ENCODE peak calls at places on chromosomes 16 and 17, in four cellular contexts. M is K562, D is GM12878, X is HepG2. L is an unnamed sample.
A peak's percentile ranks its signal among the peaks of the same experiment; 100 is the strongest.

GRCh38 chr17:56681561-56682266 is 88.2 kb downstream of the NOG start:
- DNase-seq in M (no peak), D (no peak), X (no peak), L (no peak)

GRCh38 chr16:17053536-17054160 is 417.1 kb downstream of the XYLT1 start:
- DNase-seq in M (no peak), D (no peak), X (no peak), L (no peak)

GRCh38 chr16:64455275-64455674 is 666.6 kb downstream of the CDH11 start:
- DNase-seq in M (no peak), D (no peak), X (no peak), L (no peak)

GRCh38 chr17:4591529-4591928 is 7.2 kb downstream of the SMTNL2 start:
- DNase-seq in M (no peak), D (no peak), X (no peak), L (peak; percentile 46)

GRCh38 chr16:78133919-78134318 is 34.5 kb downstream of the WWOX start:
- DNase-seq in M (no peak), D (no peak), X (peak; percentile 87), L (no peak)

GRCh38 chr16:12439443-12440232 is 364.0 kb downstream of the CPPED1 start:
- DNase-seq in M (no peak), D (no peak), X (no peak), L (no peak)

GRCh38 chr17:66272699-66273390 is 29.6 kb upstream of the PRKCA start:
- DNase-seq in M (peak; percentile 46), D (no peak), X (no peak), L (peak; percentile 77)

GRCh38 chr16:8720080-8720966 is 45.9 kb downstream of the ABAT start:
- DNase-seq in M (no peak), D (no peak), X (peak; percentile 85), L (no peak)

GRCh38 chr17:37732313-37732712 is 12.5 kb downstream of the HNF1B start:
- DNase-seq in M (no peak), D (no peak), X (peak; percentile 46), L (no peak)

DNA sequence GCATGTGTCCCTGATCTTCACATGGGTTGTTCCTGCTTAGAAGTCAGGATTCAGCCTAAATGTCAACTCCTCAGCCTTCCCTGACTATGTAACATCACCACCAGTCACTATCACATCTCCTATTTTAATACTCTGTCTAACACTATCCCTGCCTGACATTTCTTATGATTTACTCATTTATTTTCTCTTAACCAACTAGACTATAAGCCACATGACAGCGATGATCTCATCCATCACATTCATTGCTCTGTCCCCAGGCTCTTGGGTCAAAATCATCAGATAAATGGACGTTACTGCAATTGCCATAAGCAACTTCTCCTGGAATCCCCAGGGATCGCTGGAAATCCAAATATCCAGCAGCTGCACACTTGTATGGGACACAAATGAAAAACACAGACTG is 15.7 kb downstream of the CDRT4 start:
- DNase-seq in M (no peak), D (no peak), X (no peak), L (no peak)
- TF ChIP-seq POLR2AphosphoS2 in M (no peak), D (no peak), X (no peak), L (no peak)

GRCh38 chr16:26521626-26522025 is 545.1 kb upstream of the C16orf82 start:
- DNase-seq in M (no peak), D (no peak), X (no peak), L (no peak)
- TF ChIP-seq RAD21 in M (no peak), D (no peak), X (no peak), L (no peak)

GRCh38 chr16:24013733-24014645 is 178.2 kb downstream of the PRKCB start:
- DNase-seq in M (no peak), D (peak; percentile 98), X (no peak), L (peak; percentile 10)
- TF ChIP-seq POLR2AphosphoS2 in M (no peak), D (no peak), X (no peak), L (no peak)

DNA sequence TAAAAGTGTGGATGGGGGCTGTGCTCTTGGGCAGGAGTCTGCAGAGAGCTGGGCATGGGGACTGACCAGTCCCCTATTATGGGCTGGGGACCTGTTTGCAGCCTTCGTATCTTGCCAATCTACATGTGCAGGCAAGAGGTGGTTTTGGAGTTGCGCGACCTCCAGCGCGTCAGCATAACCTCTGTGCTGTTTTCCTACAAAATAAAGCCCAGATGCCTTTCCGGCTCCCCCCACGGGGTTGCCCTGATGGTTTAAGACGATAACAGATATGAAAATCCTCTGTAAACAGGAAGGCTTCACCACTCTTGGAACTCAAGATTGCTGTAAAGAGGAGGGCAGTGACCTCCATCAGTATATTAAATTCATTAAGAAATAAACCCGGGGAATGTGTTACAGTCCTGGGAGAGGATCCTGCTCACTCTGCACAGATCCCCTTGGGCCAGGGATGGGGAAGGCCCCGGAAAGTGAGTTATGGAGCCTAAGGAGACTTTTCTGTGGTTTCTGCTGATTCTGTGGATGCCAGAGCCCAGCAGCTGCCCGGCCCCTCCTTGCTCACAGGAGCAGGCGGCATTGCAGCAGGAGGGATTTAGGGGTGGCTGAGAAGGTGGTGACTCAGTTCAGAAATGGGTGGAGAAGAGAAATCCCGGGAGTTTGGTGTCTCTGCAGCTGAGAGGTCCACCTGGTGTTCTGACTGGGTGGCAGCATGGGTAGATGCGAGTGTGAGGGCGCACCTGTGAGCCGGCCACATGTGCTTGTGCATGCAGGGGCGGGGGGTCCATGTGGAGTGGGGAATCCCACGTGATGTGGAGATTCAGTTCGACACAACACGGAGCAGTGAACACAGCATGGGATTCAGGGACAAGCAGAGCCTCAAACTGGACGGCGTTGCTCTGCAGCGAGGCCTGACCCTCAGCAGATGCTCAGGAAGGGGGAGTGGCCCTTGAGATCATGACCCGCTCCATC is 16.2 kb upstream of the SPPL2C start:
- DNase-seq in M (no peak), D (no peak), X (no peak), L (no peak)
- TF ChIP-seq RAD21 in M (no peak), D (no peak), X (no peak), L (no peak)

DNA sequence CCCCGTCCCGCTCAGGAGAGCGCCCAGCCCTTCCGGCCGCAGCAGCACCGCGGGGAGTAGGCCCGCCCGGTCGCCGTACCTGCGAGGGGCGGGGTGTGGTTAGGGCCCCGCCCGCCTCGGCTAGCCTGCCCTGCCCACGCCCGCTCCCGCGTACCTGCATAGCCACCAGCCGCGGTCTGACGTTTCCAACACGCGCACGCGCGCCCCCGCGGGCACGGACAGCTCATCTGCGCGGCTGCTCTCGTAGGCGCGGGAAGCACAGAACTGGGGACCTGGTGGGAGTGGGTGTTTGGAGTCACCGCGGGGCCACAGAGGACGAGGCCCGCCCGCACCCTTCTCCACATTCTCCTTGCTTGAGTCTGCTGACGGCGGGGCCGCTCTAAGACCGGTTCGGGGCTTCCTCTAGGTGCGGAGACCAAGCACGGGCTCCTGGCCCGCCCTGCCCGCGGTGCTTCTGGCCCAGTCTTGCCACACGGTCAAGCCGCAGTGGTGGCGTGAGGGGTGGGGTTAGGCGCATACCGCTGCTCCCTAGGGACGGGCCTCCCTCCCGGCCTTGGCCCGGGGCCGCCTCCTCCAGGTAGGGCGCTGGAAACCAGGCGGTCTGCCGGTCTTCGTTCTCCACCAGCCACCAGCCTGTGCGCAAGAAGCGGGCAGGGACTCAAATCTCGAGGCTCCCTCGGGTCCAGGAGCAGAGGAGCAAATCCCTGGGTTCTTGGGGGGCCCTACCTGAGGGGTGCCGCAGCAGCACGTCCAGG is 1.8 kb downstream of the NOXO1 start:
- DNase-seq in M (peak; percentile 17), D (no peak), X (no peak), L (no peak)
- TF ChIP-seq POLR2AphosphoS2 in M (no peak), D (no peak), X (no peak), L (no peak)

GRCh38 chr17:75571197-75571884 is 16.3 kb upstream of the MYO15B start:
- DNase-seq in M (no peak), D (peak; percentile 47), X (no peak), L (no peak)
- TF ChIP-seq RAD21 in M (no peak), D (no peak), X (no peak), L (no peak)